ENCODE peak calls at places on chromosomes 5 and 9, in five cellular contexts. J is neural progenitor cell, V is GM23248, L is K562, E is PC-3. N is an unnamed sample. For H3K9me3, the result is how much of the 10 kb centered on the place peaks cover.

GRCh38 chr5:54115768-54116403 is 194.5 kb downstream of the ARL15 start:
- DNase-seq in J (no peak), V (peak), L (no peak), E (no peak), N (no peak)

GRCh38 chr9:249025-249424 is 34.4 kb downstream of the DOCK8 start:
- DNase-seq in J (no peak), V (no peak), L (peak), E (peak), N (no peak)

GRCh38 chr9:84955155-84955554 is 285.6 kb downstream of the NTRK2 start:
- DNase-seq in J (no peak), V (no peak), L (no peak), E (no peak), N (no peak)

GRCh38 chr5:111385970-111386831 is 126.1 kb downstream of the STARD4 start:
- DNase-seq in J (no peak), V (peak), L (no peak), E (no peak), N (no peak)

GRCh38 chr5:64612349-64612961 is 77.8 kb upstream of the SHISAL2B start:
- DNase-seq in J (peak), V (peak), L (peak), E (peak), N (peak)

GRCh38 chr9:120642129-120642528 is 62.2 kb upstream of the CDK5RAP2 start:
- DNase-seq in J (no peak), V (no peak), L (peak), E (no peak), N (no peak)

GRCh38 chr9:131982683-131983239 is 96.9 kb downstream of the MED27 start:
- DNase-seq in J (no peak), V (peak), L (no peak), E (no peak), N (no peak)

GRCh38 chr9:6006968-6007769 is 8.3 kb downstream of the RANBP6 start:
- DNase-seq in J (peak), V (peak), L (peak), E (peak), N (peak)

GRCh38 chr5:171149333-171149732 is 159.7 kb upstream of the TLX3 start:
- DNase-seq in J (no peak), V (no peak), L (no peak), E (no peak), N (no peak)

GRCh38 chr5:3786165-3786564 is 190.5 kb downstream of the IRX1 start:
- DNase-seq in J (no peak), V (no peak), L (no peak), E (no peak), N (no peak)

GRCh38 chr5:181198905-181199519 is 6.0 kb downstream of the TRIM7 start:
- DNase-seq in J (no peak), V (no peak), L (no peak), E (no peak), N (no peak)

GRCh38 chr5:179290681-179291540 is 54.4 kb downstream of the ADAMTS2 start:
- DNase-seq in J (no peak), V (no peak), L (no peak), E (no peak), N (no peak)

GRCh38 chr5:54460181-54460919 is 4.9 kb downstream of the HSPB3 start:
- DNase-seq in J (no peak), V (peak), L (peak), E (peak), N (no peak)

GRCh38 chr5:54990751-54991349 is 5.5 kb upstream of the ESM1 start:
- DNase-seq in J (no peak), V (peak), L (no peak), E (peak), N (no peak)

GRCh38 chr5:35476046-35476445 is 141.6 kb upstream of the SPEF2 start:
- DNase-seq in J (no peak), V (no peak), L (no peak), E (no peak), N (no peak)

GRCh38 chr9:131889437-131890244 is 149.8 kb upstream of the RAPGEF1 start:
- DNase-seq in J (no peak), V (no peak), L (no peak), E (no peak), N (no peak)

GRCh38 chr9:92728831-92729734 is 35.5 kb downstream of the BICD2 start:
- DNase-seq in J (peak), V (peak), L (no peak), E (no peak), N (no peak)

GRCh38 chr9:120210301-120210700 is 369.7 kb downstream of the CDK5RAP2 start:
- DNase-seq in J (no peak), V (no peak), L (no peak), E (no peak), N (no peak)

GRCh38 chr5:4295663-4296339 is 700.2 kb downstream of the IRX1 start:
- DNase-seq in J (peak), V (peak), L (peak), E (no peak), N (no peak)

GRCh38 chr5:128274441-128274840 is 190.9 kb downstream of the SLC12A2 start:
- DNase-seq in J (no peak), V (no peak), L (no peak), E (no peak), N (no peak)

GRCh38 chr9:108913391-108913790 is 20.5 kb downstream of the ELP1 start:
- DNase-seq in J (no peak), V (peak), L (no peak), E (no peak), N (no peak)

GRCh38 chr5:140131967-140132409 is 6.3 kb downstream of the IGIP start:
- DNase-seq in J (no peak), V (peak), L (no peak), E (peak), N (peak)

GRCh38 chr5:148352696-148353095 is 17.3 kb downstream of the SPINK9 start:
- DNase-seq in J (no peak), V (peak), L (no peak), E (peak), N (no peak)

GRCh38 chr9:89496645-89497044 is 1.3 kb downstream of the SEMA4D start:
- DNase-seq in J (no peak), V (no peak), L (no peak), E (no peak), N (no peak)

GRCh38 chr5:120621339-120621738 is 157.2 kb downstream of the PRR16 start:
- DNase-seq in J (peak), V (no peak), L (no peak), E (no peak), N (no peak)

GRCh38 chr5:86917117-86917579 is 299.4 kb downstream of the COX7C start:
- DNase-seq in J (peak), V (peak), L (peak), E (peak), N (peak)

GRCh38 chr9:98943682-98944129 is at the start of gene COL15A1:
- DNase-seq in J (peak), V (peak), L (peak), E (no peak), N (no peak)

GRCh38 chr9:108983885-108984284 is 29.4 kb downstream of the CTNNAL1 start:
- DNase-seq in J (no peak), V (no peak), L (no peak), E (no peak), N (no peak)

GRCh38 chr9:112119225-112120045 is 55.7 kb downstream of the SUSD1 start:
- DNase-seq in J (no peak), V (no peak), L (no peak), E (no peak), N (peak)
- H3K9me3 ChIP-seq in J (under half), V (under half), L (under half), E (under half), N (under half)

DNA sequence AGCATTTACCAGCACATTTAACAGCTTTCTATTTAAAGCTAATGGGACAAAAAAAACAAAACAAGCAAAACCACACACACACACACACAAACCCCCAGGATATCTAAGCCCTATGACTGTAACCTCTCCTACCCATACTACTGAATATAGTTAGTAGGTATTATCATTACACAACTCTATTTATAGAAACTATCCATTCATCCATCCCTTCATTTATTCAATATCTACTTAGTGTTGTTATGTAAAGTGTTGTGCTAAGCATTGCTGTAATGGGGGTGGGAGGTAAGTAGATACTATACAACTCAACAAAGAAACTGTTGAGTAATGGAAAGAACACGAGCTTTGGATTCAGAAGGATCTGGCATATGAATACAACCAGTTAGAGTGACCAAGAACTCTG is 82.3 kb upstream of the ZNF608 start:
- DNase-seq in J (no peak), V (no peak), L (no peak), E (no peak), N (no peak)
- H3K4me2 ChIP-seq in J (no peak), V (no peak), L (no peak), E (no peak), N (no peak)

DNA sequence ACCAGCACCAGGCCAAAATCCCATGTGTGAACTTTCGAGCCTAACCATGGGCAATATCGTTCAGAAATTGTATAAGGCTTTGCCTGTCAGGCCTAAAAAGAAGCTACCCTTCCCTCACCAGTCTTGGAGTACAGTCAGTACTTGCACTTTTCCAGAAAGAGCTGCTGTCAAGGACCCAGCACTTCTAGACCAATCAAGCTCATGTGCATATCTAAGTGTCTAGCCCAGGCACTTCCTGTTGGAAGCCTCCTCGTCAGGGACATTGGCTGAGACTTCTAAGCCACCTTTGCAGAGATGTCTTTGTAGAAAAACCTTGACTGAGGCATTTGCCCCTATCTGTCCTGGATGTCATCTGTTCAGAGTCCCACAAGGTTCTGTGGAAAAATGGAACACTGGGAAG is 1930.5 kb downstream of the EFNA5 start:
- DNase-seq in J (no peak), V (no peak), L (no peak), E (no peak), N (no peak)
- H3K9me3 ChIP-seq in J (under half), V (under half), L (under half), E (under half), N (under half)

GRCh38 chr5:172678902-172679301 is 37.8 kb downstream of the NEURL1B start:
- DNase-seq in J (no peak), V (no peak), L (peak), E (no peak), N (no peak)
- H3K4me2 ChIP-seq in J (no peak), V (no peak), L (no peak), E (no peak), N (no peak)

DNA sequence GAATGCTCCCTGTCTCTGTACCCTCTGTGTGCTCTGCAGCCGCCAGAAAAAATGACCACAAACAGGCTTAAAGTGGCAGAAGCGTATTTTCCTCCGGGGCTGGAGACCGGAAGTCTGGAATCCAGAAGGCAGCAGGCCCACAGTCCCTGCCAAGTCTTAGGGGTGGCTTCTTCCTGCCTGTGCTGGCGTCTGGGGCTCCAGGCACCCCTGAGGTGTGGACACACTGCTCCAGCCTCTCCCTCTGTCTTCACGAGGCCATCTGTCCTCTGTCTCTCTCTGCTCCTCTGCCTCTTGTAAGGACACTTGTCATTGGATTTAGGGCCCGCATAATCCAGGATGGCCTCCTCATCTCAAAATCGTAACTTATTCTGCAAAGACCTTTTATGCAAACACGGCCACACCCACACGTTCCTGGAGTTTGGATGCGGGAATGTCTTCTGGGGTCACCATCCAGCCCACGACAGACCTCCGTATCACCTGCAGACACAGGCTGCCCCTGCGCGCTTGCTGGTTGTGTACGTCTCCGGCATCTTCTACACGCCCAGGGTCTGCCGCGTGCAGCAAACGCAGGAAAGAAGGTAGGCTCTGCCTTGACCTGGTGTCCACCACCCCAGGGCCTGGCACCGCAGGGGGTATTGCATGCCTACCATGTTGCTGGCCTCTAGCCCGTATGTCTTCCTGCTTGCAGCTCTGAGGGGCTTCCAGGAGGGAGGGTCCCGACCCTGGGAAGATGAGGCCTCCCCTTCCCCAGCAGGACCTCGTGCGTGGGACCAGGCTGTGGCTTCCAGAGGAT is 298.6 kb upstream of the IRX4 start:
- DNase-seq in J (no peak), V (no peak), L (no peak), E (no peak), N (no peak)
- H3K9me3 ChIP-seq in J (under half), V (under half), L (under half), E (under half), N (under half)

GRCh38 chr5:31383734-31384133 is 148.2 kb downstream of the DROSHA start:
- DNase-seq in J (no peak), V (no peak), L (peak), E (no peak), N (no peak)

GRCh38 chr5:31378838-31379237 is 153.1 kb downstream of the DROSHA start:
- DNase-seq in J (no peak), V (peak), L (peak), E (no peak), N (no peak)

GRCh38 chr5:31381299-31381698 is 150.6 kb downstream of the DROSHA start:
- DNase-seq in J (no peak), V (no peak), L (no peak), E (no peak), N (no peak)

GRCh38 chr5:31380049-31380448 is 151.8 kb downstream of the DROSHA start:
- DNase-seq in J (no peak), V (no peak), L (no peak), E (no peak), N (no peak)

DNA sequence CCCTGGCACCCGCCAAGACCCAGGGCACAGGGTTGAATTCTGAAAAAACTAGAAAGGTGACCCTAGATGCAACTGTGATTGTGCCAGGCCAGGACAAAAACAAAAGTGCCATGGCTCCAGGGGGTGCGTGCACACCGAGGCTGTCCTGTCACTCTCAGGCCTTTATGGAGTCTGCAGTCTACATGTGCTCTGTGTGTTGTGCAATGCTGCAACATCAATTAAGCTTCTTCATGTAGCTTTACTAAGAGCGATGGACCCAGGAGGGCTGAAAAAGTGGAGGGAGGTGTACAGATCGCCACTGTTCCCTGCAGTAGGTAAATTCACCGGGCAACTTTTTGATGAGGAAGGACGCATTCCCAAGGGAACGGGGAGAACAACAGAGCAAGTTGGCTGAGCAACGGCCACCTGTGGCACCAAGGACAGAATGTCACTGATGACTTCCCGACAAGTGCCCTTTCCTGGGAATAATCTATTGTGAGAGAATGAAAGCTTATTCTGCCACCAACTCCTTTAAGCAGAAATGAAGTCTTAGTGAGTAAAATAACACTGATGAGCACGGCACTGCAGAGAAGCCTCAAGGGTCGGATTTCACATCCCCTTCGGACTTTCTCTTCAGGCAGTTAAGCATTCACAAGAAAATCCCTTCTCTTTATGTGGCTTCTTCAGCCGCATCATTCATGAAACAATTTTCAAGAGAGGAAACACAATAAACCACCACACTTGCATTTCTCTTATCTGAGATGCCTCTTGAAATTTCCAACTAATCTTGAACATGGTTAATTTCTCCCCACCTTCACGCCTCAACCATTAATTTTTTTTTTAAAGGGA is 149.6 kb downstream of the DROSHA start:
- DNase-seq in J (peak), V (no peak), L (no peak), E (no peak), N (no peak)
- H3K4me2 ChIP-seq in J (peak), V (no peak), L (no peak), E (no peak), N (no peak)

N was measured in PC-9.